ENCODE peak calls at places on chromosomes 3 and 15, in nine cellular contexts. Q, W, Y, H, A, R, B, K and N are unnamed samples.

GRCh38 chr3:59016930-59017616 is 32.8 kb downstream of the CFAP20DC start:
- DNase-seq in A (no peak), Q (no peak), B (no peak), R (no peak), K (no peak), W (no peak), H (no peak), Y (no peak), N (no peak)

GRCh38 chr3:47406762-47407149 is 25.9 kb downstream of the PTPN23 start:
- DNase-seq in W (no peak), Y (no peak), K (no peak), H (no peak), B (no peak), A (no peak), R (no peak), Q (no peak), N (peak)

GRCh38 chr3:171851685-171852084 is 8.5 kb downstream of the TMEM212 start:
- DNase-seq in H (no peak), W (no peak), R (peak), K (no peak), Y (no peak), Q (no peak), B (no peak), A (peak), N (no peak)

GRCh38 chr3:56810912-56811544 is 9.3 kb upstream of the ARHGEF3 start:
- DNase-seq in K (no peak), Y (no peak), Q (no peak), B (no peak), H (no peak), A (no peak), R (no peak), W (no peak), N (no peak)

GRCh38 chr15:35061171-35062163 is 23.6 kb downstream of the NANOGP8 start:
- DNase-seq in R (no peak), K (no peak), A (peak), H (no peak), Q (no peak), W (no peak), Y (no peak), B (no peak), N (no peak)

GRCh38 chr3:62046326-62046725 is 327.0 kb downstream of the FEZF2 start:
- DNase-seq in W (no peak), Q (no peak), B (no peak), R (peak), A (peak), K (no peak), H (no peak), Y (no peak), N (no peak)

GRCh38 chr15:99017322-99017701 is 9.7 kb upstream of the PGPEP1L start:
- DNase-seq in B (no peak), R (no peak), A (no peak), K (no peak), Y (no peak), Q (no peak), H (no peak), W (no peak), N (no peak)

GRCh38 chr3:59135091-59135490 is 85.3 kb upstream of the CFAP20DC start:
- DNase-seq in Y (no peak), H (no peak), W (no peak), K (no peak), B (no peak), Q (no peak), A (no peak), R (no peak), N (no peak)

GRCh38 chr3:71581981-71582611 is 1.4 kb downstream of the FOXP1 start:
- DNase-seq in R (no peak), Q (no peak), K (no peak), Y (peak), H (no peak), A (peak), B (peak), W (no peak), N (peak)

GRCh38 chr3:11367116-11367781 is 95.1 kb downstream of the ATG7 start:
- DNase-seq in B (no peak), W (no peak), Q (no peak), K (no peak), H (no peak), A (peak), Y (no peak), R (peak), N (no peak)